ENCODE peak calls at places on chromosomes 1 and 21, in seven cellular contexts. K is H1, N is K562, E is GM12892, W is HepG2, U is SK-N-SH, V is GM12878. X is an unnamed sample.

GRCh38 chr21:44012474-44013379 is 618 bp downstream of the TRAPPC10 start:
- DNase-seq in K (no peak), N (peak), E (peak), W (peak), U (peak), V (peak), X (peak)

GRCh38 chr1:55500601-55501000 is 285.4 kb upstream of the USP24 start:
- DNase-seq in K (no peak), N (no peak), E (no peak), W (no peak), U (no peak), V (no peak), X (no peak)

GRCh38 chr1:3740752-3741151 is 11.5 kb upstream of the CCDC27 start:
- DNase-seq in K (no peak), N (no peak), E (no peak), W (no peak), U (no peak), V (no peak), X (no peak)

GRCh38 chr1:107669996-107670395 is 295.0 kb downstream of the VAV3 start:
- DNase-seq in K (no peak), N (no peak), E (no peak), W (no peak), U (peak), V (no peak), X (no peak)

GRCh38 chr21:25313891-25314646 is 293.2 kb downstream of the MRPL39 start:
- DNase-seq in K (no peak), N (no peak), E (no peak), W (no peak), U (peak), V (no peak), X (no peak)

GRCh38 chr1:26191739-26192138 is 1.3 kb downstream of the CATSPER4 start:
- DNase-seq in K (no peak), N (no peak), E (no peak), W (no peak), U (no peak), V (no peak), X (no peak)

GRCh38 chr1:36115931-36116330 is 9.1 kb downstream of the COL8A2 start:
- DNase-seq in K (no peak), N (no peak), E (no peak), W (no peak), U (peak), V (no peak), X (no peak)

GRCh38 chr1:9316080-9316444 is 23.4 kb downstream of the SPSB1 start:
- DNase-seq in K (no peak), N (no peak), E (no peak), W (no peak), U (no peak), V (no peak), X (no peak)

GRCh38 chr1:61083014-61083798 is 845 bp downstream of the NFIA start:
- DNase-seq in K (no peak), N (peak), E (no peak), W (no peak), U (peak), V (no peak), X (no peak)

GRCh38 chr1:15993666-15994065 is 10.4 kb upstream of the SRARP start:
- DNase-seq in K (no peak), N (no peak), E (no peak), W (no peak), U (no peak), V (no peak), X (no peak)

GRCh38 chr1:57796609-57797008 is 372.7 kb upstream of the DAB1 start:
- DNase-seq in K (no peak), N (peak), E (no peak), W (no peak), U (no peak), V (no peak), X (no peak)

GRCh38 chr1:110485725-110486124 is 33.2 kb downstream of the KCNA10 start:
- DNase-seq in K (no peak), N (no peak), E (no peak), W (no peak), U (no peak), V (no peak), X (no peak)

GRCh38 chr1:115674011-115674410 is 32.2 kb downstream of the VANGL1 start:
- DNase-seq in K (no peak), N (no peak), E (no peak), W (no peak), U (no peak), V (no peak), X (no peak)

GRCh38 chr1:163959622-163960021 is 599.4 kb upstream of the PBX1 start:
- DNase-seq in K (no peak), N (peak), E (no peak), W (no peak), U (no peak), V (no peak), X (no peak)

GRCh38 chr1:228842094-228842775 is 107.0 kb downstream of the RHOU start:
- DNase-seq in K (no peak), N (peak), E (no peak), W (peak), U (peak), V (no peak), X (no peak)

GRCh38 chr21:46675595-46676280 is 40.3 kb downstream of the PRMT2 start:
- DNase-seq in K (no peak), N (no peak), E (no peak), W (no peak), U (no peak), V (no peak), X (no peak)

GRCh38 chr1:112172294-112172882 is 182.9 kb upstream of the KCND3 start:
- DNase-seq in K (peak), N (peak), E (no peak), W (peak), U (no peak), V (no peak), X (no peak)

GRCh38 chr1:236148471-236148847 is 6.1 kb downstream of the GPR137B start:
- DNase-seq in K (no peak), N (no peak), E (no peak), W (no peak), U (no peak), V (no peak), X (no peak)

GRCh38 chr1:150696151-150696550 is 803 bp downstream of the GOLPH3L start:
- DNase-seq in K (no peak), N (peak), E (no peak), W (no peak), U (no peak), V (no peak), X (no peak)

GRCh38 chr1:97308131-97308530 is 586.5 kb downstream of the PTBP2 start:
- DNase-seq in K (no peak), N (no peak), E (no peak), W (no peak), U (no peak), V (no peak), X (no peak)

GRCh38 chr1:234720709-234721436 is 110.9 kb upstream of the IRF2BP2 start:
- DNase-seq in K (no peak), N (no peak), E (no peak), W (no peak), U (no peak), V (no peak), X (no peak)

GRCh38 chr1:227900571-227901051 is 47.1 kb downstream of the WNT9A start:
- DNase-seq in K (no peak), N (no peak), E (no peak), W (no peak), U (no peak), V (no peak), X (no peak)

GRCh38 chr21:25243809-25244208 is 363.5 kb downstream of the MRPL39 start:
- DNase-seq in K (no peak), N (no peak), E (no peak), W (no peak), U (peak), V (no peak), X (no peak)

GRCh38 chr1:241744591-241744990 is 92.5 kb downstream of the WDR64 start:
- DNase-seq in K (no peak), N (no peak), E (no peak), W (no peak), U (no peak), V (no peak), X (no peak)

GRCh38 chr1:241747992-241748391 is 95.9 kb downstream of the WDR64 start:
- DNase-seq in K (no peak), N (no peak), E (no peak), W (no peak), U (no peak), V (no peak), X (no peak)

GRCh38 chr1:241751524-241751923 is 96.5 kb upstream of the EXO1 start:
- DNase-seq in K (no peak), N (no peak), E (no peak), W (no peak), U (no peak), V (no peak), X (no peak)

GRCh38 chr1:241749924-241750695 is 97.9 kb upstream of the EXO1 start:
- DNase-seq in K (no peak), N (no peak), E (no peak), W (no peak), U (no peak), V (no peak), X (no peak)

GRCh38 chr1:241749041-241749798 is 97.1 kb downstream of the WDR64 start:
- DNase-seq in K (no peak), N (no peak), E (no peak), W (no peak), U (no peak), V (no peak), X (no peak)
- TF ChIP-seq TAF1 in K (no peak), N (no peak), E (no peak), W (no peak), U (no peak), V (no peak), X (no peak)

GRCh38 chr1:10881046-10881445 is 84.6 kb upstream of the CASZ1 start:
- DNase-seq in K (no peak), N (no peak), E (no peak), W (no peak), U (no peak), V (no peak), X (no peak)
- TF ChIP-seq TAF1 in K (no peak), N (no peak), E (no peak), W (no peak), U (no peak), V (no peak), X (no peak)

DNA sequence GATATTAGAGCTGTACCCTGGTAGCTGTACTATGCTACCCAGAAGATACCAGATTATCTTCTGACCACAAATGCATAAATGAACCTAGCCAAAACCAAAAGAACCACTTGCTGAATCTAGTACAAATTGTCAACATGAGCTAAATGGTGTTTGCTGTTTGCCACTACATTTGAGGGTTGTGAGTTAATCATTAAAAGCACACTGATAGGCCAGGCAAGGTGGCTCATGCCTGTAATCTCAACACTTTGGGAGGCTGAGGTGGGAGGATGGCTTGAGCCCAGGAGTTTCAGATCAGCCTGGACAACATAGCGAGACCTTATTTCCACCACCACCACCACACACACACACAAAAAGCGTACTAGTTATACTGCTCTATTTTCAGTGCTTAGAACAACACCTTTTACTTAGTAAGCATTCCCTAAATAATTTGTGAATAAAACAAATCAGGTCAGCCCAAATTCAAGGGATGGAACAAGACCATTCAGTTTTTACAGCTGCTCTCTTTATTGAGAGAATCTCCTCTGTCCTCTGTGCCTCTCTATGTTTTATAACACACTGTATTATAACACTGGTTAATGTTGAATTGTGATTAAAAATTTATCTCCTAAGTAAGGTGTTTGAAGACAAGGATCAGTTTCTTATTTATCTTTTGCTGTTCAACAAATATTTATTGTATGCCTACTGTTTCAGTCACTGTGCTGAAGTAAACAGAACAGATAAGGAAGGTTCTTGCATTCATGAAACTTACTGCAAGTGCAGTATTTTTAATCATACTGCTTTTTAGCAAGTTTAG is 44.0 kb downstream of the MAGI3 start:
- DNase-seq in K (no peak), N (no peak), E (no peak), W (peak), U (no peak), V (no peak), X (no peak)
- TF ChIP-seq TAF1 in K (no peak), N (no peak), E (no peak), W (no peak), U (no peak), V (no peak), X (no peak)

GRCh38 chr1:160746870-160747500 is 7.9 kb downstream of the SLAMF7 start:
- DNase-seq in K (no peak), N (no peak), E (no peak), W (no peak), U (no peak), V (no peak), X (no peak)

GRCh38 chr1:160747717-160748116 is 8.7 kb downstream of the SLAMF7 start:
- DNase-seq in K (no peak), N (no peak), E (no peak), W (no peak), U (no peak), V (no peak), X (no peak)

GRCh38 chr1:160748877-160749269 is 9.8 kb downstream of the SLAMF7 start:
- DNase-seq in K (no peak), N (no peak), E (no peak), W (no peak), U (no peak), V (no peak), X (no peak)

GRCh38 chr1:160750608-160751007 is 11.6 kb downstream of the SLAMF7 start:
- DNase-seq in K (no peak), N (no peak), E (no peak), W (no peak), U (no peak), V (no peak), X (no peak)

GRCh38 chr1:160748182-160748876 is 9.3 kb downstream of the SLAMF7 start:
- DNase-seq in K (no peak), N (peak), E (no peak), W (no peak), U (no peak), V (no peak), X (no peak)
- TF ChIP-seq TAF1 in K (no peak), N (no peak), E (no peak), W (no peak), U (no peak), V (no peak), X (no peak)

DNA sequence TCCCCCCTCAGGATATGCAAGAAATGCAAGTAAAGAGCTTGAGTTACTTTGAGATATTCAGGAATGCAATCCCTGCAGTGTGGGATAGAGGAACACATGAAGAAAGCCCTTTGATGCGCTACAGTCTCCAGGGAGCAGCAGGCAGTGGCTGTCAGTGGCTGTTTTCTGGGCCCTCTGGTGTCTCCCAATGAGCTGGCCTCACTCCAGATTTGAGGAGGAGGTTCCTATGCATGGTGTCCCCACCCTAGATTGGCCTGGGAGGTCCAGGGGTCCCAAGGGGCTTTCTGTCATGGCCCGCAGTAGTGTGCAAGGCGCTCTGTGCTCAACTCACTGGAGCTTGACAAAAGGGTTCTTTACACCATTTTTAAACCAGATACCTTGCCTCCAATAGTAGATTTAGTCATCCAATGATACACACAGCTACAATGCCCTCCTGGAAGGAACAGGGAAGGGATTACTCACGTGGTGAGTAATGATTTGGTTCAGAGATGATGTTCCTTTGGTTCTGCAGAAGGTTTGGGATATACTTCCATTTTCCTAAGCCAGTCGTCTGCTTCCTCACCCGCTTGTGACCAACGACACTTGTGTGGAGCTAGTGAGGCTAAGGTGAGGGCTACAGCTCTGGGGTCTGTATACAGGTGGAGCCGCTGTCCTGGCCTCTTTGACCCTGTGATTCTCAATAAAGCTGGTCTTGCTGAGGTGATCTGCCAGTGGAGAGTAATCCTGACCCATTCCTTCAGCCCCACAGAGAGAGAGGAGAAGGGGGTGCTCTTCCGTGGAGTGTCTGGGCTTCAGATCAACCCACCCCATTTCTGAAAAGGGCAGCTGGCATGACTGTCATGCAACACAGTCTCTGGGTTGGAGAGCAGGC is 6.6 kb downstream of the BATF3 start:
- DNase-seq in K (no peak), N (no peak), E (no peak), W (no peak), U (no peak), V (no peak), X (no peak)
- TF ChIP-seq TAF1 in K (no peak), N (no peak), E (no peak), W (no peak), U (no peak), V (no peak), X (no peak)

DNA sequence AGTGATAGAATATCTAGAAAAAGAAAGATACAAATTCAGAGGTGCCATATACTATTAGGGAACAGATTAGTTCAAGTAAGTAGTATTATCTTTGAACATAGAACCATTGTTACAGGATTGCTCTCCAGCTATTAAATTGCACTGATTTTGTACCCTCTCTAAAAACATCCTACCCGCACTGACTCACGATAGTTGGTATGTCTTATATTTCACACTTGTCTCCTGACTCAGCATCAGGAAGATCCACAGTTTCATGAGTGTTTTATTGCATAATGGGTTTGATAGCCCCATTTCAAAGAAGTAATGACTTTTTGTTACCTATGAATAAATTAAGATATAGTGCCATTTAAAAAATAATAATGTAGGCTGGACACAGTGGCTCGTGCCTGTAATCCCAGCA is 6.0 kb downstream of the TATDN3 start:
- DNase-seq in K (no peak), N (no peak), E (no peak), W (no peak), U (no peak), V (no peak), X (no peak)
- TF ChIP-seq TAF1 in K (no peak), N (no peak), E (no peak), W (no peak), U (no peak), V (no peak), X (no peak)

GRCh38 chr1:5713101-5713820 is 279.0 kb downstream of the NPHP4 start:
- DNase-seq in K (no peak), N (no peak), E (no peak), W (no peak), U (no peak), V (no peak), X (no peak)
- TF ChIP-seq TAF1 in K (no peak), N (no peak), E (no peak), W (no peak), U (no peak), V (no peak), X (no peak)

GRCh38 chr1:6330410-6330827 is 63.1 kb downstream of the ACOT7 start:
- DNase-seq in K (no peak), N (no peak), E (no peak), W (no peak), U (no peak), V (no peak), X (no peak)
- TF ChIP-seq TAF1 in K (no peak), N (no peak), E (no peak), W (no peak), U (no peak), V (no peak), X (no peak)

GRCh38 chr1:171366099-171366498 is 52.1 kb downstream of the FMO4 start:
- DNase-seq in K (no peak), N (no peak), E (no peak), W (no peak), U (no peak), V (no peak), X (no peak)

GRCh38 chr1:171372418-171373088 is 58.6 kb downstream of the FMO4 start:
- DNase-seq in K (no peak), N (no peak), E (no peak), W (no peak), U (no peak), V (no peak), X (no peak)

DNA sequence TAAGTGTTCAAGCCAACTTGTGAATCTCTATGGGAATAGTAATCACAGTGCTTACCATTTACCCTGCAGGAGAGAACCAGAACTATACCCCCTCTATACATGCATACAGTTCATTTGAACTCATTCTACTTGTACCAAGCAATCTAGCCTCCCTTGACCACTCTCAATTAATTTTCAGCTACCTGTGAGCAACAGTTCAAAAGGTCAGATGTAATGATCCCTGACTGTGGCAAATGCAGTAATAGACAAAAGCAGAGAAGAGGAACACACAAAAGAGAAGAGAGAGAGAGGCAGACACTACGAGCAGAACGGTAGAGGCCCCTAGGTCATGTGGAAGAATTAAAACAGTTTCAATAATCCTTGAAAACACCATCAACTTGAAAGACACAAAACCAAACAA is 52.8 kb downstream of the FMO4 start:
- DNase-seq in K (no peak), N (no peak), E (no peak), W (no peak), U (no peak), V (no peak), X (no peak)
- TF ChIP-seq TAF1 in K (no peak), N (no peak), E (no peak), W (no peak), U (no peak), V (no peak), X (no peak)

GRCh38 chr1:44698138-44698537 is 23.6 kb downstream of the ARMH1 start:
- DNase-seq in K (no peak), N (no peak), E (no peak), W (no peak), U (no peak), V (no peak), X (no peak)

GRCh38 chr1:44705470-44705869 is 25.5 kb downstream of the RNU5D-1 start:
- DNase-seq in K (no peak), N (no peak), E (no peak), W (no peak), U (no peak), V (no peak), X (no peak)

GRCh38 chr1:44701141-44701573 is 26.6 kb downstream of the ARMH1 start:
- DNase-seq in K (no peak), N (no peak), E (no peak), W (peak), U (no peak), V (no peak), X (no peak)

GRCh38 chr1:44696789-44697188 is 22.3 kb downstream of the ARMH1 start:
- DNase-seq in K (no peak), N (no peak), E (no peak), W (no peak), U (no peak), V (no peak), X (no peak)

GRCh38 chr1:44700573-44700972 is 26.1 kb downstream of the ARMH1 start:
- DNase-seq in K (no peak), N (no peak), E (no peak), W (peak), U (no peak), V (no peak), X (no peak)
- TF ChIP-seq TAF1 in K (no peak), N (no peak), E (no peak), W (no peak), U (no peak), V (no peak), X (no peak)

X was measured in GM12891.